ENCODE peak calls at places on chromosome 11, in eight cellular contexts. B is colonic mucosa, U is brain microvascular endothelial cell, A is body of pancreas, E is astrocyte, W is cardiac muscle cell, Z is upper lobe of right lung, P is pancreas. R is an unnamed sample.
A peak's percentile ranks its signal among the peaks of the same experiment; 100 is the strongest.

GRCh38 chr11:94922675-94923347 is 50.5 kb downstream of the CWC15 start:
- DNase-seq in E (no peak), A (no peak), P (no peak), B (no peak), W (no peak), U (no peak), Z (no peak), R (no peak)

GRCh38 chr11:109680127-109680526 is 258.1 kb downstream of the C11orf87 start:
- DNase-seq in B (no peak), P (no peak), W (peak; percentile 25), E (peak; percentile 50), A (no peak), Z (no peak), U (peak; percentile 37), R (no peak)

GRCh38 chr11:64084962-64085710 is 49.4 kb downstream of the FLRT1 start:
- DNase-seq in P (peak; percentile 77), W (no peak), B (peak; percentile 48), Z (no peak), A (peak; percentile 66), U (no peak), E (no peak), R (no peak)

GRCh38 chr11:93489841-93490240 is 53.4 kb downstream of the SMCO4 start:
- DNase-seq in W (no peak), Z (no peak), A (no peak), U (no peak), E (no peak), P (no peak), B (no peak), R (no peak)

GRCh38 chr11:63769044-63769718 is 606 bp upstream of the ZFTA start:
- DNase-seq in U (no peak), A (peak; percentile 34), P (peak; percentile 26), Z (peak; percentile 70), W (peak; percentile 44), E (no peak), B (peak; percentile 32), R (peak; percentile 51)

GRCh38 chr11:127919206-127920000 is 668.0 kb downstream of the ETS1 start:
- DNase-seq in W (peak; percentile 56), P (no peak), E (peak; percentile 95), U (peak; percentile 84), B (no peak), Z (no peak), A (no peak), R (no peak)

GRCh38 chr11:92775277-92775676 is 194.2 kb upstream of the MTNR1B start:
- DNase-seq in P (no peak), E (no peak), B (no peak), A (no peak), U (no peak), Z (no peak), W (no peak), R (no peak)

GRCh38 chr11:117816151-117816741 is 8.3 kb downstream of the FXYD2 start:
- DNase-seq in Z (no peak), U (peak; percentile 30), W (peak; percentile 30), A (peak; percentile 63), P (no peak), E (peak; percentile 45), B (no peak), R (no peak)

GRCh38 chr11:34830648-34831047 is 85.5 kb downstream of the APIP start:
- DNase-seq in P (no peak), B (no peak), U (no peak), A (no peak), Z (no peak), E (peak; percentile 3), W (peak; percentile 53), R (peak; percentile 55)

GRCh38 chr11:35791088-35791958 is 128.7 kb downstream of the TRIM44 start:
- DNase-seq in E (no peak), Z (no peak), W (no peak), B (no peak), U (no peak), A (no peak), P (no peak), R (no peak)

GRCh38 chr11:28657378-28658030 is 549.3 kb downstream of the METTL15 start:
- DNase-seq in Z (no peak), A (no peak), W (peak; percentile 23), B (no peak), U (no peak), E (peak; percentile 45), P (no peak), R (no peak)

GRCh38 chr11:39432929-39433328 is 2026.5 kb downstream of the LRRC4C start:
- DNase-seq in E (no peak), Z (no peak), A (peak; percentile 48), W (no peak), P (peak; percentile 19), U (no peak), B (no peak), R (no peak)

GRCh38 chr11:63999349-64000025 is 13.2 kb downstream of the OTUB1 start:
- DNase-seq in B (peak; percentile 79), A (no peak), W (peak; percentile 63), P (no peak), U (peak; percentile 33), E (peak; percentile 42), Z (no peak), R (peak; percentile 53)

GRCh38 chr11:31326470-31327148 is 42.9 kb downstream of the DCDC1 start:
- DNase-seq in U (no peak), E (no peak), W (no peak), A (no peak), Z (no peak), P (no peak), B (no peak), R (no peak)

GRCh38 chr11:83410605-83411565 is 124.7 kb upstream of the CCDC90B start:
- DNase-seq in B (no peak), P (peak; percentile 87), A (peak; percentile 88), E (no peak), U (no peak), W (no peak), Z (no peak), R (no peak)

GRCh38 chr11:60933416-60933815 is 9.2 kb downstream of the TMEM132A start:
- DNase-seq in B (no peak), A (no peak), Z (no peak), P (no peak), W (no peak), U (no peak), E (no peak), R (no peak)

GRCh38 chr11:34252015-34252414 is 105.8 kb downstream of the ABTB2 start:
- DNase-seq in U (no peak), Z (no peak), W (no peak), B (no peak), E (no peak), A (no peak), P (no peak), R (no peak)

GRCh38 chr11:134120143-134120850 is 51.4 kb downstream of the JAM3 start:
- DNase-seq in B (peak; percentile 23), W (peak; percentile 94), U (peak; percentile 93), Z (no peak), P (peak; percentile 20), E (peak; percentile 97), A (no peak), R (peak; percentile 53)

GRCh38 chr11:114399490-114399889 is 821 bp downstream of the C11orf71 start:
- DNase-seq in A (no peak), U (no peak), B (peak; percentile 33), E (no peak), P (no peak), Z (no peak), W (no peak), R (no peak)

GRCh38 chr11:118545533-118545932 is 14.5 kb downstream of the TMEM25 start:
- DNase-seq in E (no peak), B (no peak), W (no peak), A (no peak), Z (no peak), U (no peak), P (no peak), R (no peak)

GRCh38 chr11:101215069-101215468 is 85.5 kb upstream of the PGR start:
- DNase-seq in A (no peak), W (no peak), P (no peak), Z (no peak), E (no peak), U (no peak), B (no peak), R (no peak)

GRCh38 chr11:108853864-108854263 is 189.0 kb downstream of the DDX10 start:
- DNase-seq in W (no peak), E (peak; percentile 17), B (no peak), Z (no peak), A (no peak), U (peak; percentile 12), P (no peak), R (peak; percentile 13)

GRCh38 chr11:86484795-86485166 is 110.1 kb downstream of the CCDC81 start:
- DNase-seq in E (no peak), P (no peak), W (no peak), B (no peak), Z (no peak), A (no peak), U (peak; percentile 29), R (no peak)

DNA sequence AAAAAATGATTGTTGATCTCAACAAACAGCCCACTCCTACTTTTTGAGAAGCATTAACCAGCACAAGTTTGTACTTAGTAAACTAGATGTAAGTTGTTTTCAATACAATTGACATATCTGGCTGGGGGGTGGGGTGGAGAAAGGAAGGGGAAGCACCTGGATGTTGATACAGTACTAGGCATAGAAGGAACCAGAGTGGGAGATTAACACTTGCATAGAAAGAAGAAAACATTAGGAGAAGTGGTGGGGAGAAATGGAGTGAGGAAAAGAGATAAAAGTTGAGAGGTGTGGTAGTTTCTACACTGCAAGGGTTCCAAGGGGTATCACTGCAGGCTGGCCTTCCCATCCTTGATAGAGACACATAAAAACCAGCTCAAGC is 10.6 kb upstream of the GAB2 start:
- DNase-seq in P (no peak), E (no peak), A (no peak), U (no peak), Z (no peak), B (no peak), W (no peak), R (no peak)
- H3K4me3 ChIP-seq in P (no peak overlapping the region), E (no peak overlapping the region), A (no peak overlapping the region), U (no peak overlapping the region), Z (no peak overlapping the region), B (no peak overlapping the region), W (no peak overlapping the region), R (peak overlapping the region; percentile 29)

GRCh38 chr11:115415939-115416338 is 88.3 kb downstream of the CADM1 start:
- DNase-seq in U (no peak), A (no peak), E (no peak), B (no peak), P (no peak), Z (no peak), W (no peak), R (no peak)
- H3K27ac ChIP-seq in U (no peak overlapping the region), A (no peak overlapping the region), E (no peak overlapping the region), B (no peak overlapping the region), P (no peak overlapping the region), Z (no peak overlapping the region), W (no peak overlapping the region), R (no peak overlapping the region)

GRCh38 chr11:12232160-12232559 is 121.8 kb downstream of the MICAL2 start:
- DNase-seq in W (no peak), A (no peak), E (peak; percentile 53), P (no peak), U (no peak), Z (no peak), B (no peak), R (no peak)
- H3K4me3 ChIP-seq in W (no peak overlapping the region), A (no peak overlapping the region), E (no peak overlapping the region), P (no peak overlapping the region), U (no peak overlapping the region), Z (no peak overlapping the region), B (no peak overlapping the region), R (no peak overlapping the region)

DNA sequence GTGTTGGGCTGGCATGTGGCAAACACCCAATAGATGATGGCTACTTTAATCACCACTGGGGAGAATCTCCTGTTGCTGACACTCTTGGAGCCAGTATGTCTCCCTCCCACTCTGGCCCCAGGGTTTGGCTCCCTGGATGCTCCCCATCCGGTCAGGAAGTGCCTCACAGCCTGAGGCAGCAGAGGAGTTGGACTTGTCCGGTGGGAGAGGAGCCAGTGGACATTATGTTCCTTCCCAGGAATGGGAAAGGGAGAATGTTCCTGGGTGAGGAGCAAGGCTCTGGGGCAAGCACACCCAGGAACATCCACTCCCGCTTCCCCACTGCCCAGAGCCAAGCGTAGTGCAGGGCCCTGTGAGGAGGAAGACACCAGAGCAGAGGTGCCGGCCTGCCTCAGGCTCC is 84.6 kb upstream of the NAV2 start:
- DNase-seq in B (no peak), A (peak; percentile 30), E (no peak), U (peak; percentile 22), Z (no peak), W (peak; percentile 90), P (no peak), R (peak; percentile 70)
- H3K27ac ChIP-seq in B (no peak overlapping the region), A (no peak overlapping the region), E (no peak overlapping the region), U (no peak overlapping the region), Z (peak overlapping the region; percentile 17), W (no peak overlapping the region), P (no peak overlapping the region), R (peak overlapping the region; percentile 72)

R was measured in left ventricle myocardium inferior.